ENCODE peak calls at places on chromosomes 2 and 18, in ten cellular contexts. J, I, L, K, M, O, P, Y, F and A are unnamed samples.

GRCh38 chr2:102139851-102140250 is 2.7 kb upstream of the IL1R1 start:
- DNase-seq in P (no peak), K (no peak), F (no peak), M (no peak), J (no peak), I (no peak), Y (no peak), L (no peak), O (peak), A (no peak)

GRCh38 chr2:12688156-12688555 is 28.6 kb upstream of the TRIB2 start:
- DNase-seq in I (no peak), O (no peak), K (no peak), P (no peak), Y (no peak), M (no peak), L (no peak), J (no peak), F (no peak), A (no peak)

GRCh38 chr2:187442778-187443177 is 5.3 kb downstream of the CALCRL start:
- DNase-seq in K (no peak), L (no peak), Y (no peak), J (no peak), P (no peak), O (no peak), I (no peak), M (no peak), F (no peak), A (no peak)

GRCh38 chr18:58241877-58242276 is 197.9 kb downstream of the NEDD4L start:
- DNase-seq in O (peak), J (peak), F (no peak), Y (no peak), M (peak), L (no peak), I (no peak), K (no peak), P (no peak), A (peak)

GRCh38 chr2:105143467-105144127 is 97.9 kb upstream of the GPR45 start:
- DNase-seq in K (peak), P (no peak), I (no peak), L (no peak), M (no peak), Y (peak), F (peak), J (peak), O (no peak), A (peak)

GRCh38 chr18:80251700-80252099 is 4.4 kb upstream of the PARD6G start:
- DNase-seq in P (no peak), F (no peak), O (no peak), L (peak), K (no peak), I (peak), M (no peak), J (no peak), Y (no peak), A (no peak)

GRCh38 chr2:23584054-23584745 is 199.2 kb downstream of the KLHL29 start:
- DNase-seq in M (no peak), K (no peak), P (no peak), J (no peak), I (no peak), L (no peak), F (no peak), O (no peak), Y (no peak), A (no peak)

GRCh38 chr18:32469691-32470131 is 971 bp downstream of the GAREM1 start:
- DNase-seq in I (no peak), J (no peak), L (no peak), F (no peak), Y (no peak), K (no peak), P (no peak), O (no peak), M (peak), A (peak)

GRCh38 chr2:2848621-2849443 is 517.8 kb upstream of the MYT1L start:
- DNase-seq in J (no peak), K (no peak), L (no peak), I (no peak), O (no peak), Y (peak), F (no peak), M (no peak), P (no peak), A (no peak)

GRCh38 chr18:45764000-45764686 is 40.2 kb downstream of the SLC14A1 start:
- DNase-seq in O (no peak), M (peak), K (no peak), L (peak), Y (no peak), F (no peak), P (no peak), I (no peak), J (peak), A (peak)

GRCh38 chr2:118633371-118633770 is 214.1 kb downstream of the EN1 start:
- DNase-seq in J (no peak), Y (no peak), I (no peak), F (no peak), M (no peak), O (no peak), K (no peak), L (no peak), P (no peak), A (no peak)

DNA sequence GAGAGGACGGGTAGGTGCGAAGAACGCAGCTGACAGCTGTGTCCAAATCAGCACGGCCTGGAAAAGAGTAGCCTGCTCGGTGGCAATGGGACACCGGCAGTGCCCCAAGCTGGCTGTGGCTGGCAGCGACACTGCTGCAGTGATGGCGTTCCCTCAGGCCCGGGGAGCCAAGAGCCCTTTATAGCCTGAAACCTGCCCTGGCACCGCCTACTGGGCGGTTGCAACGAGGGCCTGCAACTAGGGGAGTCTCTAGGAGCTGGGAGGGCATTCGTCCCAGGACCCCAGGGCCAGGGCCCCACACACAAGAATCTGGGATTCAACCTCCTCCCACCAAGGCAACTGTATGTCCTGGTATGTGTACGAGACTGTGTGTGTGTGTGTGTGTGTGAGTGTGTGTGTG is 6.7 kb upstream of the CYP26B1 start:
- DNase-seq in L (peak), O (no peak), P (no peak), F (no peak), M (no peak), Y (no peak), I (no peak), J (no peak), K (no peak), A (no peak)
- TF ChIP-seq CTCF in L (no peak), O (no peak), P (no peak), F (no peak), M (no peak), Y (no peak), I (no peak), J (no peak), K (no peak), A (no peak)

GRCh38 chr2:85659324-85659981 is 8.5 kb downstream of the SFTPB start:
- DNase-seq in K (no peak), Y (no peak), M (no peak), F (no peak), I (no peak), P (no peak), L (no peak), O (no peak), J (no peak), A (no peak)

GRCh38 chr2:85652056-85652455 is 15.9 kb downstream of the SFTPB start:
- DNase-seq in L (no peak), I (no peak), J (no peak), Y (no peak), F (no peak), O (no peak), M (no peak), P (no peak), K (no peak), A (no peak)

GRCh38 chr2:85656468-85656867 is 11.5 kb downstream of the SFTPB start:
- DNase-seq in O (no peak), M (peak), I (no peak), Y (no peak), J (no peak), K (no peak), F (no peak), L (no peak), P (no peak), A (no peak)

GRCh38 chr2:85653996-85654395 is 14.0 kb downstream of the SFTPB start:
- DNase-seq in O (no peak), P (no peak), F (no peak), L (no peak), J (no peak), K (no peak), I (no peak), M (no peak), Y (no peak), A (no peak)

GRCh38 chr2:85655961-85656403 is 12.0 kb downstream of the SFTPB start:
- DNase-seq in Y (no peak), P (no peak), L (no peak), O (no peak), I (no peak), M (no peak), F (no peak), K (no peak), J (no peak), A (no peak)
- TF ChIP-seq CTCF in Y (no peak), P (no peak), L (no peak), O (no peak), I (no peak), M (no peak), F (no peak), K (no peak), J (no peak), A (no peak)

DNA sequence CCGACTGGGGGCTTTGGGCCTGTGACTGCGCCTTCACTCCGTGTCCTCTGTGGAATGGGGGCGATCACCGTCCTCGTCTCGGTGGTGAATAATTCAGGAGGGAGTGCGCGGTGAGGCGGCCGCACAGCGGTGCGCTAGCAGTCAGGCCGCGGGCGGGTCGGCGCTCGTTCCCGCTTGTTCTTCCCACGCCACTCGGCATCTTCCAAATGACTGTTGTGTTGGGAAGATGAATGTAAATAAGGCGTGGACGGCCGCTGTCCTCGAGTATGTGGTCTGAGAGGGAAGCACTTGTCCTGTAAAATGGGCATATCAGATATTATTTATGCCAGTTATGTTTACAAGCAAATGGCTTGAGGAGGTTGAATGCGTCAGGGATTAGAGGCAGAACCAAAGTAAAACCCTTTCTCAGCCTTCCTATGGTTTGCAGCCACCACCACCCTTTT is 607 bp upstream of the VPS4B start:
- DNase-seq in L (no peak), P (no peak), O (no peak), M (no peak), F (no peak), J (no peak), Y (peak), I (no peak), K (no peak), A (peak)
- TF ChIP-seq CTCF in L (no peak), P (no peak), O (no peak), M (no peak), F (no peak), J (peak), Y (no peak), I (no peak), K (peak), A (no peak)

DNA sequence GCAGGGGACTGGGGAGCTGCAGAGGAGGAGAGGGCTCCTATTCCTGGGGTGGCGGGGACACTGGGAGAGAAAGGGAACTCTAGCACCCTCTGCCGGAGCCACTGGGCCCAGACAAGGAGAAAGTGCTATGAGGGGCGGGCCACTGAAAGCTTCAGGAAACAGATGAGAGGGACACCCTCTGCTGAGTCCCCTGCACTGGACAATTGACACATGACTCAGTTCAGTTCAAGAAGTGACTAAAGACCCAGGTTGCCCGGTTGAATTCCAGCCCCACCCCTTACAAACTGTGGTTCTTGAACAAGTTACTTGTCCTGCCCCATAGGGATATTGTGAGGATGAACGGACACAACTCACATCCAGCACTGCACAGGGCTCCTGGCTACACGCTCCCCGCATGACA is 5.0 kb downstream of the RUFY4 start:
- DNase-seq in K (peak), Y (peak), J (no peak), I (peak), F (peak), O (no peak), P (peak), M (peak), L (peak), A (peak)
- TF ChIP-seq CTCF in K (peak), Y (peak), J (peak), I (no peak), F (peak), O (peak), P (peak), M (peak), L (no peak), A (peak)

DNA sequence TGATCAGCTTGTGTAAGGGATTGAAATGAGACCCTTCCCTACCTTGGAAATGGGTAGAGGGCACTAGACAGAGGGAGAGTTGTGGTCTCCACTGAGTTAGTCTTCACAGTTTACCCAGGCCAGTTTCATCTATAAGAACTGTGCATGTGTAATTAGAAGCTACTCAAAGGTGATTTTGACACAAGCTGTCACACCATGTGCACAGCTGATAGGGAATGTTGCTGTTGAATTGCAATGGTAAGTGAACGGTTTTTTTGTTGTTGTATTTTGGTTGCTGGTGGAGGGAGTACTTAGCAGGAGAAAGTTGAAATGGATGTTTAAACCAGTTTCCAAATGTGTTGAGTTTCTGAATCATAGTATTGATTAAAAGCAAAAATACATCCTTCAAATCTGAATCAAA is 168.9 kb downstream of the LCLAT1 start:
- DNase-seq in O (no peak), I (no peak), L (no peak), J (no peak), Y (no peak), K (no peak), M (no peak), P (no peak), F (no peak), A (no peak)
- TF ChIP-seq CTCF in O (no peak), I (no peak), L (no peak), J (no peak), Y (no peak), K (no peak), M (no peak), P (no peak), F (no peak), A (no peak)

GRCh38 chr2:64924178-64924934 is 64.8 kb upstream of the SLC1A4 start:
- DNase-seq in I (no peak), P (no peak), F (no peak), Y (no peak), O (no peak), M (no peak), L (no peak), J (no peak), K (no peak), A (no peak)
- TF ChIP-seq CTCF in I (no peak), P (no peak), F (no peak), Y (no peak), O (no peak), M (no peak), L (no peak), J (no peak), K (no peak), A (no peak)

GRCh38 chr2:71510196-71510807 is 56.9 kb downstream of the DYSF start:
- DNase-seq in O (peak), K (peak), J (peak), L (peak), Y (peak), P (peak), F (peak), M (peak), I (peak), A (peak)
- TF ChIP-seq CTCF in O (peak), K (peak), J (peak), L (no peak), Y (peak), P (peak), F (peak), M (peak), I (peak), A (peak)

DNA sequence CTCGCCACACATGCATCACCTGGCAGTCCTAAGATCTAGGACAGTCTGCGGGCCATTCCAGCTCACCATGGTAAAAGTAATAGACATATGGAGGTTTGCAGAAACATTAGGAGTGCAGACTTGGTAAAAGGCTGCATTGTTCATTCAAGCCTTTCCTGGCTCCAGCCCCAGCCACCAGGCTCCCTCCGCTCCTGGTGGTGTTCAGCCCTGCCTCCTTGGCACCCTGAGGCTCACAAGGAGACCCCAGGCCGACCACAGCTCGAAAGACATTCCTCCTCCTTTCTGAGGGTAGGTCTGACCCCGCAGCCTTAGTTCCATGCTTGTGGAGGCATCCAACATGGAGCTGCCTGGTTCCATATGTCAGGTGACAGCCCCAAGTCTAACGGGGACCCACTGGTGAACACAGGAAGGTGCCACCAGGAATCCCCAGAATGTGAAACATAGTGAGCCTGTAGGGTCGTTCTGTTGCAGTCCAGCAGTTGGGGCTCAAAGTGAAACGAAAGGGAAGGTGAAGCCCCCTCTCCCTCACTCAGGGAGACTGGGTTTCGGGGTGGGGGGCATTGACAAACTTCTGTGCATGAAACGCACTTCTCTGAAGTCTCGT is 5.0 kb upstream of the SP100 start:
- DNase-seq in M (no peak), F (no peak), K (peak), L (no peak), Y (no peak), O (no peak), J (no peak), P (no peak), I (no peak), A (no peak)
- TF ChIP-seq CTCF in M (no peak), F (no peak), K (no peak), L (no peak), Y (no peak), O (no peak), J (no peak), P (no peak), I (no peak), A (no peak)